ENCODE peak calls at places on chromosomes 13 and 19, in six cellular contexts. One of them, this sample, is unnamed.

GRCh38 chr19:18596752-18597157 is 8.2 kb downstream of the REX1BD start:
- DNase-seq in heart right ventricle: peak; percentile 60
- DNase-seq in A549: no peak
- DNase-seq in GM23248: peak; percentile 54
- DNase-seq in transverse colon: peak; percentile 63
- DNase-seq in thoracic aorta: no peak
- DNase-seq in this sample: no peak

GRCh38 chr13:93180376-93180966 is 46.1 kb upstream of the GPC6 start:
- DNase-seq in heart right ventricle: no peak
- DNase-seq in A549: no peak
- DNase-seq in GM23248: peak; percentile 28
- DNase-seq in transverse colon: no peak
- DNase-seq in thoracic aorta: no peak
- DNase-seq in this sample: no peak

GRCh38 chr19:10981496-10981895 is 20.7 kb downstream of the SMARCA4 start:
- DNase-seq in heart right ventricle: no peak
- DNase-seq in A549: no peak
- DNase-seq in GM23248: peak; percentile 25
- DNase-seq in transverse colon: no peak
- DNase-seq in thoracic aorta: no peak
- DNase-seq in this sample: no peak

GRCh38 chr19:51903192-51903591 is 1.6 kb downstream of the ZNF649 start:
- DNase-seq in heart right ventricle: no peak
- DNase-seq in A549: no peak
- DNase-seq in GM23248: no peak
- DNase-seq in transverse colon: no peak
- DNase-seq in thoracic aorta: no peak
- DNase-seq in this sample: no peak

GRCh38 chr19:44820648-44821609 is 12.0 kb downstream of the BCAM start:
- DNase-seq in heart right ventricle: peak; percentile 80
- DNase-seq in A549: no peak
- DNase-seq in GM23248: peak; percentile 54
- DNase-seq in transverse colon: no peak
- DNase-seq in thoracic aorta: peak; percentile 58
- DNase-seq in this sample: no peak

GRCh38 chr19:14142262-14143190 is 6.1 kb upstream of the ASF1B start:
- DNase-seq in heart right ventricle: no peak
- DNase-seq in A549: no peak
- DNase-seq in GM23248: no peak
- DNase-seq in transverse colon: no peak
- DNase-seq in thoracic aorta: no peak
- DNase-seq in this sample: no peak

GRCh38 chr13:39684531-39685137 is 29.2 kb downstream of the COG6 start:
- DNase-seq in heart right ventricle: no peak
- DNase-seq in A549: peak; percentile 3
- DNase-seq in GM23248: peak; percentile 81
- DNase-seq in transverse colon: no peak
- DNase-seq in thoracic aorta: no peak
- DNase-seq in this sample: no peak

GRCh38 chr13:74891610-74892009 is 590.4 kb downstream of the TBC1D4 start:
- DNase-seq in heart right ventricle: no peak
- DNase-seq in A549: peak; percentile 2
- DNase-seq in GM23248: peak; percentile 15
- DNase-seq in transverse colon: no peak
- DNase-seq in thoracic aorta: no peak
- DNase-seq in this sample: no peak

GRCh38 chr19:29215322-29215845 is 2.4 kb upstream of the UQCRFS1 start:
- DNase-seq in heart right ventricle: no peak
- DNase-seq in A549: no peak
- DNase-seq in GM23248: no peak
- DNase-seq in transverse colon: no peak
- DNase-seq in thoracic aorta: no peak
- DNase-seq in this sample: no peak

GRCh38 chr19:29212614-29213573 is at the start of gene UQCRFS1:
- DNase-seq in heart right ventricle: peak; percentile 96
- DNase-seq in A549: peak; percentile 94
- DNase-seq in GM23248: peak; percentile 98
- DNase-seq in transverse colon: peak; percentile 97
- DNase-seq in thoracic aorta: peak; percentile 58
- DNase-seq in this sample: peak; percentile 71

GRCh38 chr19:29216021-29216420 is 3.1 kb upstream of the UQCRFS1 start:
- DNase-seq in heart right ventricle: no peak
- DNase-seq in A549: no peak
- DNase-seq in GM23248: no peak
- DNase-seq in transverse colon: no peak
- DNase-seq in thoracic aorta: no peak
- DNase-seq in this sample: no peak

GRCh38 chr19:29214411-29214810 is 1.5 kb upstream of the UQCRFS1 start:
- DNase-seq in heart right ventricle: no peak
- DNase-seq in A549: no peak
- DNase-seq in GM23248: no peak
- DNase-seq in transverse colon: no peak
- DNase-seq in thoracic aorta: no peak
- DNase-seq in this sample: no peak

DNA sequence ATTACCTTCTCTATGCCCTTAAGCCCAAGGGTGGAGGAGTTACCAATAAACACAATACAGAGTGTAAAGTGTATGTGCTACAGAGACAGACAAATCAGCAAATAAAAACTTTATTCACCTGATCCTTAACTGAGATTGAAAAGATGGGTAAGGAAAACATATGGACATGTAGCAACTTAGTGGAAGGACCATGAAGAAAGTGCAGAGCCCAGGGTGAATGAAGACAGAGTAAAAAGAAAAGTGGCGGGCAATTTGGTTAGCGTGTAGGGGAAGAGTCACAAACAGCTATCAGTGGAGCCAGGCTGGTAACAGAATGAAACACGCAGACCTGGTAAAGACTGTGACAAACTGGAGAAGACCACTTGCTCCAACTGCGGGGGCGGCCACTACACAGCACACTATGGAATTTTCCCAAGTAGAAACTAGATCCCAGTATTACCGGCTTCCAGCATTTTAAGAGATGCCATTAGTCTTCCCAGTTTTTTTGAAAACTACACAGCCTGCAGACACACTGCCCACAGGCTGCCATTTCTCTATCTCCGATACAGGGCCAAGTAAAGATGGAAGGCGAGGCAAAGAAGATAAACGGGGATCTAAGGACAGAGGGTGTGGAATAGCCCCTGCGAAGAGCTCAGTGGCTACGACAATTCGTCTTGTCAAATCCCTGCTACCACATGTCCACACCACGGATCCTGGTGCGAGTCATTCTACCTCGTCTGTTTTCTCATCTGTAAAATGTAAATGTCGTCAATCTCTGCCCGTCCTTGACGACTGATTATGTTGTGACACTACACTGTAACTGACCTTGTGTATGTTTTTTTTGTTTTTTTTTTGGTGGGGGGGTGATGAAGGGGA is 1.2 kb downstream of the UQCRFS1 start:
- DNase-seq in heart right ventricle: no peak
- DNase-seq in A549: peak; percentile 60
- DNase-seq in GM23248: peak; percentile 54
- DNase-seq in transverse colon: peak; percentile 14
- DNase-seq in thoracic aorta: no peak
- DNase-seq in this sample: no peak
- H3K27ac ChIP-seq in heart right ventricle: peak overlapping the region; percentile 98
- H3K27ac ChIP-seq in A549: peak overlapping the region; percentile 92
- H3K27ac ChIP-seq in GM23248: peak overlapping the region; percentile 79
- H3K27ac ChIP-seq in transverse colon: peak overlapping the region; percentile 90
- H3K27ac ChIP-seq in thoracic aorta: peak overlapping the region; percentile 77
- H3K27ac ChIP-seq in this sample: no peak overlapping the region

GRCh38 chr19:47507031-47507430 is 7.8 kb downstream of the NAPA start:
- DNase-seq in heart right ventricle: no peak
- DNase-seq in A549: no peak
- DNase-seq in GM23248: no peak
- DNase-seq in transverse colon: no peak
- DNase-seq in thoracic aorta: no peak
- DNase-seq in this sample: no peak

GRCh38 chr19:47507924-47508553 is 6.8 kb downstream of the NAPA start:
- DNase-seq in heart right ventricle: no peak
- DNase-seq in A549: no peak
- DNase-seq in GM23248: no peak
- DNase-seq in transverse colon: no peak
- DNase-seq in thoracic aorta: no peak
- DNase-seq in this sample: no peak

GRCh38 chr19:47508721-47509120 is 6.1 kb downstream of the NAPA start:
- DNase-seq in heart right ventricle: no peak
- DNase-seq in A549: no peak
- DNase-seq in GM23248: no peak
- DNase-seq in transverse colon: no peak
- DNase-seq in thoracic aorta: no peak
- DNase-seq in this sample: no peak

GRCh38 chr19:47505506-47505905 is 9.4 kb downstream of the NAPA start:
- DNase-seq in heart right ventricle: no peak
- DNase-seq in A549: no peak
- DNase-seq in GM23248: no peak
- DNase-seq in transverse colon: no peak
- DNase-seq in thoracic aorta: no peak
- DNase-seq in this sample: no peak

GRCh38 chr19:47506459-47506858 is 8.4 kb downstream of the NAPA start:
- DNase-seq in heart right ventricle: no peak
- DNase-seq in A549: no peak
- DNase-seq in GM23248: no peak
- DNase-seq in transverse colon: no peak
- DNase-seq in thoracic aorta: no peak
- DNase-seq in this sample: no peak
- H3K4me1 ChIP-seq in heart right ventricle: peaks cover 71% of the 10 kb centered on the region
- H3K4me1 ChIP-seq in A549: no peaks in the 10 kb centered on the region
- H3K4me1 ChIP-seq in GM23248: peaks cover 23% of the 10 kb centered on the region
- H3K4me1 ChIP-seq in transverse colon: peaks cover 13% of the 10 kb centered on the region
- H3K4me1 ChIP-seq in thoracic aorta: peaks cover 46% of the 10 kb centered on the region
- H3K4me1 ChIP-seq in this sample: peaks cover 2% of the 10 kb centered on the region

GRCh38 chr19:16283103-16283469 is 41.5 kb upstream of the KLF2 start:
- DNase-seq in heart right ventricle: no peak
- DNase-seq in A549: no peak
- DNase-seq in GM23248: no peak
- DNase-seq in transverse colon: no peak
- DNase-seq in thoracic aorta: no peak
- DNase-seq in this sample: no peak
- H3K4me3 ChIP-seq in heart right ventricle: no peak overlapping the region
- H3K4me3 ChIP-seq in A549: no peak overlapping the region
- H3K4me3 ChIP-seq in GM23248: peak overlapping the region; percentile 49
- H3K4me3 ChIP-seq in transverse colon: no peak overlapping the region
- H3K4me3 ChIP-seq in thoracic aorta: peak overlapping the region; percentile 68
- H3K4me3 ChIP-seq in this sample: no peak overlapping the region

GRCh38 chr19:292281-292884 is 1.2 kb upstream of the PLPP2 start:
- DNase-seq in heart right ventricle: no peak
- DNase-seq in A549: no peak
- DNase-seq in GM23248: no peak
- DNase-seq in transverse colon: no peak
- DNase-seq in thoracic aorta: no peak
- DNase-seq in this sample: no peak
- H3K27ac ChIP-seq in heart right ventricle: no peak overlapping the region
- H3K27ac ChIP-seq in A549: peak overlapping the region; percentile 85
- H3K27ac ChIP-seq in GM23248: no peak overlapping the region
- H3K27ac ChIP-seq in transverse colon: peak overlapping the region; percentile 76
- H3K27ac ChIP-seq in thoracic aorta: no peak overlapping the region
- H3K27ac ChIP-seq in this sample: no peak overlapping the region

GRCh38 chr19:6721113-6721474 is 644 bp upstream of the C3 start:
- DNase-seq in heart right ventricle: no peak
- DNase-seq in A549: no peak
- DNase-seq in GM23248: no peak
- DNase-seq in transverse colon: no peak
- DNase-seq in thoracic aorta: no peak
- DNase-seq in this sample: no peak
- H3K4me1 ChIP-seq in heart right ventricle: peaks cover 17% of the 10 kb centered on the region
- H3K4me1 ChIP-seq in A549: peaks cover 61% of the 10 kb centered on the region
- H3K4me1 ChIP-seq in GM23248: peaks cover 19% of the 10 kb centered on the region
- H3K4me1 ChIP-seq in transverse colon: no peaks in the 10 kb centered on the region
- H3K4me1 ChIP-seq in thoracic aorta: peaks cover 5% of the 10 kb centered on the region
- H3K4me1 ChIP-seq in this sample: peaks cover 7% of the 10 kb centered on the region

GRCh38 chr19:30001794-30002193 is 59.8 kb downstream of the URI1 start:
- DNase-seq in heart right ventricle: no peak
- DNase-seq in A549: no peak
- DNase-seq in GM23248: no peak
- DNase-seq in transverse colon: no peak
- DNase-seq in thoracic aorta: no peak
- DNase-seq in this sample: no peak
- H3K4me3 ChIP-seq in heart right ventricle: no peak overlapping the region
- H3K4me3 ChIP-seq in A549: no peak overlapping the region
- H3K4me3 ChIP-seq in GM23248: no peak overlapping the region
- H3K4me3 ChIP-seq in transverse colon: no peak overlapping the region
- H3K4me3 ChIP-seq in thoracic aorta: no peak overlapping the region
- H3K4me3 ChIP-seq in this sample: no peak overlapping the region

GRCh38 chr19:46974181-46974580 is 45.5 kb upstream of the NPAS1 start:
- DNase-seq in heart right ventricle: no peak
- DNase-seq in A549: no peak
- DNase-seq in GM23248: no peak
- DNase-seq in transverse colon: no peak
- DNase-seq in thoracic aorta: no peak
- DNase-seq in this sample: no peak
- H3K27ac ChIP-seq in heart right ventricle: peak overlapping the region; percentile 91
- H3K27ac ChIP-seq in A549: no peak overlapping the region
- H3K27ac ChIP-seq in GM23248: peak overlapping the region; percentile 99
- H3K27ac ChIP-seq in transverse colon: no peak overlapping the region
- H3K27ac ChIP-seq in thoracic aorta: peak overlapping the region; percentile 79
- H3K27ac ChIP-seq in this sample: no peak overlapping the region

GRCh38 chr19:38682195-38682867 is 34.9 kb downstream of the ACTN4 start:
- DNase-seq in heart right ventricle: no peak
- DNase-seq in A549: no peak
- DNase-seq in GM23248: no peak
- DNase-seq in transverse colon: no peak
- DNase-seq in thoracic aorta: no peak
- DNase-seq in this sample: no peak
- H3K4me1 ChIP-seq in heart right ventricle: peaks cover 98% of the 10 kb centered on the region
- H3K4me1 ChIP-seq in A549: peaks cover 90% of the 10 kb centered on the region
- H3K4me1 ChIP-seq in GM23248: peaks cover 71% of the 10 kb centered on the region
- H3K4me1 ChIP-seq in transverse colon: peaks cover 61% of the 10 kb centered on the region
- H3K4me1 ChIP-seq in thoracic aorta: peaks cover 98% of the 10 kb centered on the region
- H3K4me1 ChIP-seq in this sample: peaks cover 19% of the 10 kb centered on the region

GRCh38 chr13:113811081-113811928 is 52.3 kb downstream of the TMEM255B start:
- DNase-seq in heart right ventricle: no peak
- DNase-seq in A549: no peak
- DNase-seq in GM23248: no peak
- DNase-seq in transverse colon: no peak
- DNase-seq in thoracic aorta: no peak
- DNase-seq in this sample: no peak
- H3K4me3 ChIP-seq in heart right ventricle: no peak overlapping the region
- H3K4me3 ChIP-seq in A549: no peak overlapping the region
- H3K4me3 ChIP-seq in GM23248: no peak overlapping the region
- H3K4me3 ChIP-seq in transverse colon: no peak overlapping the region
- H3K4me3 ChIP-seq in thoracic aorta: no peak overlapping the region
- H3K4me3 ChIP-seq in this sample: no peak overlapping the region

GRCh38 chr19:42285988-42286348 is 16.0 kb upstream of the PRR19 start:
- DNase-seq in heart right ventricle: no peak
- DNase-seq in A549: no peak
- DNase-seq in GM23248: no peak
- DNase-seq in transverse colon: no peak
- DNase-seq in thoracic aorta: no peak
- DNase-seq in this sample: no peak
- H3K27ac ChIP-seq in heart right ventricle: peak overlapping the region; percentile 65
- H3K27ac ChIP-seq in A549: no peak overlapping the region
- H3K27ac ChIP-seq in GM23248: no peak overlapping the region
- H3K27ac ChIP-seq in transverse colon: peak overlapping the region; percentile 87
- H3K27ac ChIP-seq in thoracic aorta: peak overlapping the region; percentile 57
- H3K27ac ChIP-seq in this sample: no peak overlapping the region

This sample was measured in iPS DF 6.9.